ENCODE peak calls at places on chromosomes 11 and 22, in nine cellular contexts. One of them, this sample, is unnamed.

GRCh38 chr11:69075421-69076128 is 26.8 kb downstream of the TPCN2 start:
- DNase-seq in CD14-positive monocyte: no peak
- DNase-seq in esophagus squamous epithelium: no peak
- DNase-seq in activated CD8-positive, alpha-beta T cell treated with anti-CD3 and anti-CD28 coated beads for 36 hours: no peak
- DNase-seq in dorsolateral prefrontal cortex: peak; percentile 63
- DNase-seq in progenitor cell of endocrine pancreas: no peak
- DNase-seq in fibroblast of pulmonary artery: peak; percentile 95
- DNase-seq in kidney: no peak
- DNase-seq in B cell: no peak
- DNase-seq in this sample: no peak

GRCh38 chr11:111983187-111983986 is 41.8 kb upstream of the DLAT start:
- DNase-seq in B cell: no peak
- DNase-seq in progenitor cell of endocrine pancreas: peak; percentile 51
- DNase-seq in kidney: peak; percentile 84
- DNase-seq in dorsolateral prefrontal cortex: peak; percentile 78
- DNase-seq in esophagus squamous epithelium: no peak
- DNase-seq in CD14-positive monocyte: no peak
- DNase-seq in activated CD8-positive, alpha-beta T cell treated with anti-CD3 and anti-CD28 coated beads for 36 hours: no peak
- DNase-seq in fibroblast of pulmonary artery: no peak
- DNase-seq in this sample: no peak

GRCh38 chr11:77813256-77813655 is 7.3 kb downstream of the RSF1 start:
- DNase-seq in activated CD8-positive, alpha-beta T cell treated with anti-CD3 and anti-CD28 coated beads for 36 hours: no peak
- DNase-seq in B cell: no peak
- DNase-seq in progenitor cell of endocrine pancreas: no peak
- DNase-seq in fibroblast of pulmonary artery: no peak
- DNase-seq in dorsolateral prefrontal cortex: no peak
- DNase-seq in CD14-positive monocyte: no peak
- DNase-seq in esophagus squamous epithelium: no peak
- DNase-seq in kidney: no peak
- DNase-seq in this sample: no peak

GRCh38 chr11:96215094-96215782 is 127.8 kb downstream of the MAML2 start:
- DNase-seq in esophagus squamous epithelium: no peak
- DNase-seq in CD14-positive monocyte: no peak
- DNase-seq in activated CD8-positive, alpha-beta T cell treated with anti-CD3 and anti-CD28 coated beads for 36 hours: peak; percentile 61
- DNase-seq in dorsolateral prefrontal cortex: no peak
- DNase-seq in fibroblast of pulmonary artery: peak; percentile 68
- DNase-seq in B cell: peak; percentile 78
- DNase-seq in progenitor cell of endocrine pancreas: no peak
- DNase-seq in kidney: peak; percentile 75
- DNase-seq in this sample: peak; percentile 24

GRCh38 chr22:46233231-46233630 is 16.9 kb downstream of the CDPF1 start:
- DNase-seq in fibroblast of pulmonary artery: peak; percentile 20
- DNase-seq in dorsolateral prefrontal cortex: no peak
- DNase-seq in B cell: no peak
- DNase-seq in esophagus squamous epithelium: no peak
- DNase-seq in progenitor cell of endocrine pancreas: no peak
- DNase-seq in kidney: no peak
- DNase-seq in CD14-positive monocyte: no peak
- DNase-seq in activated CD8-positive, alpha-beta T cell treated with anti-CD3 and anti-CD28 coated beads for 36 hours: no peak
- DNase-seq in this sample: no peak

GRCh38 chr11:7520011-7520942 is 6.5 kb downstream of the PPFIBP2 start:
- DNase-seq in progenitor cell of endocrine pancreas: no peak
- DNase-seq in CD14-positive monocyte: no peak
- DNase-seq in activated CD8-positive, alpha-beta T cell treated with anti-CD3 and anti-CD28 coated beads for 36 hours: peak; percentile 9
- DNase-seq in kidney: no peak
- DNase-seq in dorsolateral prefrontal cortex: no peak
- DNase-seq in fibroblast of pulmonary artery: no peak
- DNase-seq in esophagus squamous epithelium: no peak
- DNase-seq in B cell: peak; percentile 61
- DNase-seq in this sample: peak; percentile 36

GRCh38 chr11:24043842-24044241 is 453.0 kb upstream of the LUZP2 start:
- DNase-seq in esophagus squamous epithelium: no peak
- DNase-seq in fibroblast of pulmonary artery: no peak
- DNase-seq in progenitor cell of endocrine pancreas: no peak
- DNase-seq in B cell: no peak
- DNase-seq in kidney: no peak
- DNase-seq in activated CD8-positive, alpha-beta T cell treated with anti-CD3 and anti-CD28 coated beads for 36 hours: peak; percentile 1
- DNase-seq in CD14-positive monocyte: no peak
- DNase-seq in dorsolateral prefrontal cortex: no peak
- DNase-seq in this sample: no peak

GRCh38 chr22:49396817-49397216 is 430.9 kb downstream of the BRD1 start:
- DNase-seq in esophagus squamous epithelium: no peak
- DNase-seq in activated CD8-positive, alpha-beta T cell treated with anti-CD3 and anti-CD28 coated beads for 36 hours: no peak
- DNase-seq in CD14-positive monocyte: no peak
- DNase-seq in progenitor cell of endocrine pancreas: no peak
- DNase-seq in dorsolateral prefrontal cortex: no peak
- DNase-seq in B cell: no peak
- DNase-seq in fibroblast of pulmonary artery: no peak
- DNase-seq in kidney: no peak
- DNase-seq in this sample: no peak

GRCh38 chr11:46362146-46363030 is 15.1 kb downstream of the DGKZ start:
- DNase-seq in kidney: peak; percentile 71
- DNase-seq in dorsolateral prefrontal cortex: no peak
- DNase-seq in esophagus squamous epithelium: no peak
- DNase-seq in B cell: no peak
- DNase-seq in fibroblast of pulmonary artery: no peak
- DNase-seq in activated CD8-positive, alpha-beta T cell treated with anti-CD3 and anti-CD28 coated beads for 36 hours: no peak
- DNase-seq in progenitor cell of endocrine pancreas: no peak
- DNase-seq in CD14-positive monocyte: no peak
- DNase-seq in this sample: no peak

GRCh38 chr22:22422629-22423112 is 85.9 kb downstream of the ZNF280B start:
- DNase-seq in B cell: peak; percentile 93
- DNase-seq in dorsolateral prefrontal cortex: peak; percentile 72
- DNase-seq in kidney: no peak
- DNase-seq in activated CD8-positive, alpha-beta T cell treated with anti-CD3 and anti-CD28 coated beads for 36 hours: peak; percentile 91
- DNase-seq in progenitor cell of endocrine pancreas: peak; percentile 70
- DNase-seq in esophagus squamous epithelium: peak; percentile 40
- DNase-seq in fibroblast of pulmonary artery: peak; percentile 64
- DNase-seq in CD14-positive monocyte: peak; percentile 55
- DNase-seq in this sample: peak; percentile 80

GRCh38 chr22:30241576-30242371 is 4.8 kb downstream of the LIF start:
- DNase-seq in kidney: no peak
- DNase-seq in dorsolateral prefrontal cortex: no peak
- DNase-seq in B cell: no peak
- DNase-seq in fibroblast of pulmonary artery: no peak
- DNase-seq in progenitor cell of endocrine pancreas: no peak
- DNase-seq in CD14-positive monocyte: no peak
- DNase-seq in activated CD8-positive, alpha-beta T cell treated with anti-CD3 and anti-CD28 coated beads for 36 hours: no peak
- DNase-seq in esophagus squamous epithelium: no peak
- DNase-seq in this sample: no peak

GRCh38 chr22:47174671-47175111 is 412.2 kb downstream of the TBC1D22A start:
- DNase-seq in CD14-positive monocyte: peak; percentile 27
- DNase-seq in progenitor cell of endocrine pancreas: no peak
- DNase-seq in B cell: no peak
- DNase-seq in fibroblast of pulmonary artery: no peak
- DNase-seq in kidney: peak; percentile 70
- DNase-seq in dorsolateral prefrontal cortex: no peak
- DNase-seq in activated CD8-positive, alpha-beta T cell treated with anti-CD3 and anti-CD28 coated beads for 36 hours: no peak
- DNase-seq in esophagus squamous epithelium: no peak
- DNase-seq in this sample: no peak

GRCh38 chr11:57484141-57484710 is 23.9 kb downstream of the RTN4RL2 start:
- DNase-seq in progenitor cell of endocrine pancreas: no peak
- DNase-seq in B cell: peak; percentile 74
- DNase-seq in esophagus squamous epithelium: no peak
- DNase-seq in fibroblast of pulmonary artery: no peak
- DNase-seq in kidney: no peak
- DNase-seq in activated CD8-positive, alpha-beta T cell treated with anti-CD3 and anti-CD28 coated beads for 36 hours: no peak
- DNase-seq in dorsolateral prefrontal cortex: no peak
- DNase-seq in CD14-positive monocyte: no peak
- DNase-seq in this sample: no peak

GRCh38 chr11:69638941-69639681 is 1.8 kb upstream of the CCND1 start:
- DNase-seq in dorsolateral prefrontal cortex: peak; percentile 61
- DNase-seq in CD14-positive monocyte: peak; percentile 49
- DNase-seq in activated CD8-positive, alpha-beta T cell treated with anti-CD3 and anti-CD28 coated beads for 36 hours: peak; percentile 49
- DNase-seq in B cell: peak; percentile 57
- DNase-seq in fibroblast of pulmonary artery: peak; percentile 97
- DNase-seq in progenitor cell of endocrine pancreas: peak; percentile 93
- DNase-seq in esophagus squamous epithelium: no peak
- DNase-seq in kidney: peak; percentile 95
- DNase-seq in this sample: peak; percentile 85

GRCh38 chr22:28594784-28595324 is 84.8 kb downstream of the TTC28 start:
- DNase-seq in kidney: no peak
- DNase-seq in dorsolateral prefrontal cortex: no peak
- DNase-seq in fibroblast of pulmonary artery: peak; percentile 82
- DNase-seq in CD14-positive monocyte: no peak
- DNase-seq in progenitor cell of endocrine pancreas: no peak
- DNase-seq in esophagus squamous epithelium: no peak
- DNase-seq in B cell: peak; percentile 24
- DNase-seq in activated CD8-positive, alpha-beta T cell treated with anti-CD3 and anti-CD28 coated beads for 36 hours: no peak
- DNase-seq in this sample: peak; percentile 42

GRCh38 chr22:24134090-24134846 is 47.0 kb upstream of the SUSD2 start:
- DNase-seq in B cell: peak; percentile 67
- DNase-seq in progenitor cell of endocrine pancreas: no peak
- DNase-seq in esophagus squamous epithelium: no peak
- DNase-seq in kidney: no peak
- DNase-seq in dorsolateral prefrontal cortex: peak; percentile 71
- DNase-seq in activated CD8-positive, alpha-beta T cell treated with anti-CD3 and anti-CD28 coated beads for 36 hours: peak; percentile 87
- DNase-seq in fibroblast of pulmonary artery: no peak
- DNase-seq in CD14-positive monocyte: peak; percentile 79
- DNase-seq in this sample: no peak
- TF ChIP-seq CTCF in B cell: no peak
- TF ChIP-seq CTCF in progenitor cell of endocrine pancreas: no peak
- TF ChIP-seq CTCF in esophagus squamous epithelium: no peak
- TF ChIP-seq CTCF in kidney: no peak
- TF ChIP-seq CTCF in dorsolateral prefrontal cortex: no peak
- TF ChIP-seq CTCF in activated CD8-positive, alpha-beta T cell treated with anti-CD3 and anti-CD28 coated beads for 36 hours: no peak
- TF ChIP-seq CTCF in fibroblast of pulmonary artery: no peak
- TF ChIP-seq CTCF in CD14-positive monocyte: no peak
- TF ChIP-seq CTCF in this sample: no peak

DNA sequence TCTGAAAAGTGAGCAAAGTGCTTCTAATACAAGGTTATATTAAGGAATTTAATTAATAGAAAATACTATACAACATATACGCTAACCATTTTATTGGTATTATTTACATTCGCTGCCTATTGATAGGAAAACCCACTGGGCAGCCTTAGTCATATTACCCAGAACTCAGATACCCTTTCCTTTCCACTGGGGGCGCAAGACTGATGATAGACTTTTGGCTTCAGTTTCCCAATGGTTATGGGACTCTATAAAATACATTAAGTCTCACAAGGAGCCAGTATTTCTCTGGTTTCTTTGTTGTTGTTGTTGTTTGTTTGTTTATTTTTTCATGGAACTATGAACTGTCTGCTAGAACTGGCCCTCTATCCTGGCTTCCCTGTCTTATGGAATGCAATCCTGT is 471.1 kb upstream of the KIRREL3 start:
- DNase-seq in dorsolateral prefrontal cortex: no peak
- DNase-seq in esophagus squamous epithelium: no peak
- DNase-seq in kidney: no peak
- DNase-seq in fibroblast of pulmonary artery: no peak
- DNase-seq in B cell: no peak
- DNase-seq in activated CD8-positive, alpha-beta T cell treated with anti-CD3 and anti-CD28 coated beads for 36 hours: no peak
- DNase-seq in CD14-positive monocyte: no peak
- DNase-seq in progenitor cell of endocrine pancreas: no peak
- DNase-seq in this sample: no peak
- TF ChIP-seq CTCF in dorsolateral prefrontal cortex: no peak
- TF ChIP-seq CTCF in esophagus squamous epithelium: no peak
- TF ChIP-seq CTCF in kidney: no peak
- TF ChIP-seq CTCF in fibroblast of pulmonary artery: no peak
- TF ChIP-seq CTCF in B cell: no peak
- TF ChIP-seq CTCF in activated CD8-positive, alpha-beta T cell treated with anti-CD3 and anti-CD28 coated beads for 36 hours: no peak
- TF ChIP-seq CTCF in CD14-positive monocyte: no peak
- TF ChIP-seq CTCF in progenitor cell of endocrine pancreas: peak; percentile 16
- TF ChIP-seq CTCF in this sample: peak; percentile 3

DNA sequence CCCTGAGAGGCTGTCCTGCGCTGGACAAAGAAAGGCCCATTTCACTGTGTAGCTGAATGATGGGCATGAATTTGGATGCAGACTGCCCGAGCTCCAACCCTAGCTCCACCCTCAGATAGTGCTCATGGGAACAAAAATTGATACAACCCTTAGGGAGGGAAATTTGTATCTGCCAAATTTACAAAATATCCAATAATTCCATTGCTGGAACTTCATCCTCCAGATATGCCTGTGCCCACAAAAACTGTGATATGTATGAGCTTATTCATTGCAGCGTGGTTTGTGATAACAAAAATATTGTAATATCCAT is 2.1 kb downstream of the MS4A8 start:
- DNase-seq in esophagus squamous epithelium: no peak
- DNase-seq in B cell: no peak
- DNase-seq in dorsolateral prefrontal cortex: no peak
- DNase-seq in activated CD8-positive, alpha-beta T cell treated with anti-CD3 and anti-CD28 coated beads for 36 hours: no peak
- DNase-seq in CD14-positive monocyte: no peak
- DNase-seq in kidney: no peak
- DNase-seq in progenitor cell of endocrine pancreas: no peak
- DNase-seq in fibroblast of pulmonary artery: no peak
- DNase-seq in this sample: no peak
- TF ChIP-seq CTCF in esophagus squamous epithelium: no peak
- TF ChIP-seq CTCF in B cell: no peak
- TF ChIP-seq CTCF in dorsolateral prefrontal cortex: no peak
- TF ChIP-seq CTCF in activated CD8-positive, alpha-beta T cell treated with anti-CD3 and anti-CD28 coated beads for 36 hours: peak; percentile 1
- TF ChIP-seq CTCF in CD14-positive monocyte: no peak
- TF ChIP-seq CTCF in kidney: no peak
- TF ChIP-seq CTCF in progenitor cell of endocrine pancreas: no peak
- TF ChIP-seq CTCF in fibroblast of pulmonary artery: no peak
- TF ChIP-seq CTCF in this sample: no peak

GRCh38 chr11:63491614-63492372 is 826 bp upstream of the PLAAT5 start:
- DNase-seq in esophagus squamous epithelium: no peak
- DNase-seq in progenitor cell of endocrine pancreas: no peak
- DNase-seq in B cell: no peak
- DNase-seq in dorsolateral prefrontal cortex: no peak
- DNase-seq in kidney: no peak
- DNase-seq in activated CD8-positive, alpha-beta T cell treated with anti-CD3 and anti-CD28 coated beads for 36 hours: no peak
- DNase-seq in CD14-positive monocyte: no peak
- DNase-seq in fibroblast of pulmonary artery: peak; percentile 85
- DNase-seq in this sample: no peak

GRCh38 chr11:63490551-63491239 is at the start of gene PLAAT5:
- DNase-seq in activated CD8-positive, alpha-beta T cell treated with anti-CD3 and anti-CD28 coated beads for 36 hours: peak; percentile 21
- DNase-seq in esophagus squamous epithelium: no peak
- DNase-seq in dorsolateral prefrontal cortex: no peak
- DNase-seq in B cell: no peak
- DNase-seq in progenitor cell of endocrine pancreas: peak; percentile 37
- DNase-seq in fibroblast of pulmonary artery: no peak
- DNase-seq in CD14-positive monocyte: no peak
- DNase-seq in kidney: peak; percentile 83
- DNase-seq in this sample: no peak

GRCh38 chr11:63488789-63489188 is 2.2 kb downstream of the PLAAT5 start:
- DNase-seq in esophagus squamous epithelium: no peak
- DNase-seq in dorsolateral prefrontal cortex: no peak
- DNase-seq in fibroblast of pulmonary artery: no peak
- DNase-seq in B cell: no peak
- DNase-seq in activated CD8-positive, alpha-beta T cell treated with anti-CD3 and anti-CD28 coated beads for 36 hours: no peak
- DNase-seq in kidney: no peak
- DNase-seq in progenitor cell of endocrine pancreas: no peak
- DNase-seq in CD14-positive monocyte: no peak
- DNase-seq in this sample: no peak

GRCh38 chr11:63491240-63491587 is 247 bp upstream of the PLAAT5 start:
- DNase-seq in fibroblast of pulmonary artery: no peak
- DNase-seq in esophagus squamous epithelium: no peak
- DNase-seq in progenitor cell of endocrine pancreas: no peak
- DNase-seq in dorsolateral prefrontal cortex: no peak
- DNase-seq in B cell: no peak
- DNase-seq in CD14-positive monocyte: no peak
- DNase-seq in activated CD8-positive, alpha-beta T cell treated with anti-CD3 and anti-CD28 coated beads for 36 hours: no peak
- DNase-seq in kidney: no peak
- DNase-seq in this sample: no peak

DNA sequence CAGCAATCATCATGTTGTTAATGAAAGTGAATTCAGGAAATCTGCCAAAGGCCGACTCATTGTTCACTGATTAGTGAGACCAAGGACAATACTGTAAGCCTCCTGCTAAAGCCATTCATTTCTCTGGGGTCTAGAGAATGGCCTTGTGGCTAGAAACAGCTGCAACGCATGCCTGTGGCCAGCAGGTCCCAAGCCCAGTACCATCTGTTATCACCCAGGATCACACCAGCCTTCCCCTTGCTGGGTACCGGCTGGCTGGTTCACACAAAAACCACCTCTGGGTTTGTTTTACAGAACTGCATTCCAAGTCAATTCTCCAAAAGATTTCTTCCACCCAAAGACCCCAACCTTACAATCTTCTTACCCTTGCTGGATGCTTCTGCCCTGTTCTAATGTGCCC is 1.1 kb downstream of the PLAAT5 start:
- DNase-seq in esophagus squamous epithelium: no peak
- DNase-seq in dorsolateral prefrontal cortex: no peak
- DNase-seq in kidney: no peak
- DNase-seq in progenitor cell of endocrine pancreas: no peak
- DNase-seq in B cell: no peak
- DNase-seq in CD14-positive monocyte: no peak
- DNase-seq in activated CD8-positive, alpha-beta T cell treated with anti-CD3 and anti-CD28 coated beads for 36 hours: no peak
- DNase-seq in fibroblast of pulmonary artery: peak; percentile 48
- DNase-seq in this sample: no peak
- TF ChIP-seq CTCF in esophagus squamous epithelium: no peak
- TF ChIP-seq CTCF in dorsolateral prefrontal cortex: no peak
- TF ChIP-seq CTCF in kidney: no peak
- TF ChIP-seq CTCF in progenitor cell of endocrine pancreas: peak; percentile 41
- TF ChIP-seq CTCF in B cell: no peak
- TF ChIP-seq CTCF in CD14-positive monocyte: no peak
- TF ChIP-seq CTCF in activated CD8-positive, alpha-beta T cell treated with anti-CD3 and anti-CD28 coated beads for 36 hours: no peak
- TF ChIP-seq CTCF in fibroblast of pulmonary artery: peak; percentile 8
- TF ChIP-seq CTCF in this sample: no peak

This sample was measured in GM13977.